ENCODE peak calls at places on chromosome 1, in nine cellular contexts. One of them, this sample, is unnamed. For H3K36me3, the result is how much of the 10 kb centered on the place peaks cover.

GRCh38 chr1:24289937-24290595 is 29.1 kb upstream of the GRHL3 start:
- DNase-seq in adipocyte: peak
- DNase-seq in mesendoderm: no peak
- DNase-seq in SJSA1: peak
- DNase-seq in tibial artery: peak
- DNase-seq in bronchial epithelial cell: peak
- DNase-seq in ovary: peak
- DNase-seq in fibroblast of lung: peak
- DNase-seq in mammary epithelial cell: peak
- DNase-seq in this sample: no peak

GRCh38 chr1:180101411-180101810 is 53.3 kb upstream of the QSOX1 start:
- DNase-seq in fibroblast of lung: no peak
- DNase-seq in ovary: no peak
- DNase-seq in adipocyte: no peak
- DNase-seq in SJSA1: no peak
- DNase-seq in mammary epithelial cell: no peak
- DNase-seq in tibial artery: no peak
- DNase-seq in mesendoderm: no peak
- DNase-seq in bronchial epithelial cell: no peak
- DNase-seq in this sample: no peak

GRCh38 chr1:15008783-15009709 is 144.5 kb upstream of the TMEM51 start:
- DNase-seq in ovary: no peak
- DNase-seq in mesendoderm: no peak
- DNase-seq in bronchial epithelial cell: no peak
- DNase-seq in tibial artery: no peak
- DNase-seq in adipocyte: no peak
- DNase-seq in fibroblast of lung: no peak
- DNase-seq in SJSA1: no peak
- DNase-seq in mammary epithelial cell: no peak
- DNase-seq in this sample: no peak

GRCh38 chr1:94039514-94039870 is 81.5 kb downstream of the ABCA4 start:
- DNase-seq in mesendoderm: peak
- DNase-seq in tibial artery: peak
- DNase-seq in adipocyte: peak
- DNase-seq in mammary epithelial cell: no peak
- DNase-seq in fibroblast of lung: peak
- DNase-seq in SJSA1: peak
- DNase-seq in ovary: peak
- DNase-seq in bronchial epithelial cell: peak
- DNase-seq in this sample: no peak

GRCh38 chr1:216616425-216616824 is 106.8 kb downstream of the ESRRG start:
- DNase-seq in tibial artery: no peak
- DNase-seq in bronchial epithelial cell: no peak
- DNase-seq in ovary: no peak
- DNase-seq in fibroblast of lung: no peak
- DNase-seq in adipocyte: no peak
- DNase-seq in mesendoderm: peak
- DNase-seq in mammary epithelial cell: no peak
- DNase-seq in SJSA1: no peak
- DNase-seq in this sample: no peak

GRCh38 chr1:147627435-147628110 is 42.8 kb downstream of the ACP6 start:
- DNase-seq in mesendoderm: peak
- DNase-seq in fibroblast of lung: peak
- DNase-seq in SJSA1: no peak
- DNase-seq in bronchial epithelial cell: peak
- DNase-seq in ovary: peak
- DNase-seq in tibial artery: no peak
- DNase-seq in mammary epithelial cell: peak
- DNase-seq in adipocyte: peak
- DNase-seq in this sample: no peak

GRCh38 chr1:36534711-36535412 is 52.1 kb upstream of the CSF3R start:
- DNase-seq in bronchial epithelial cell: no peak
- DNase-seq in ovary: no peak
- DNase-seq in mammary epithelial cell: no peak
- DNase-seq in tibial artery: peak
- DNase-seq in fibroblast of lung: no peak
- DNase-seq in adipocyte: no peak
- DNase-seq in SJSA1: no peak
- DNase-seq in mesendoderm: no peak
- DNase-seq in this sample: no peak

GRCh38 chr1:39238476-39238875 is 34.0 kb downstream of the MACF1 start:
- DNase-seq in tibial artery: no peak
- DNase-seq in adipocyte: peak
- DNase-seq in SJSA1: peak
- DNase-seq in bronchial epithelial cell: peak
- DNase-seq in fibroblast of lung: peak
- DNase-seq in ovary: no peak
- DNase-seq in mesendoderm: no peak
- DNase-seq in mammary epithelial cell: peak
- DNase-seq in this sample: no peak

GRCh38 chr1:109658533-109659051 is 2.7 kb downstream of the GSTM4 start:
- DNase-seq in SJSA1: no peak
- DNase-seq in bronchial epithelial cell: no peak
- DNase-seq in ovary: no peak
- DNase-seq in adipocyte: no peak
- DNase-seq in mammary epithelial cell: no peak
- DNase-seq in mesendoderm: no peak
- DNase-seq in tibial artery: peak
- DNase-seq in fibroblast of lung: no peak
- DNase-seq in this sample: no peak

GRCh38 chr1:109517337-109517736 is 7.8 kb upstream of the AMIGO1 start:
- DNase-seq in fibroblast of lung: no peak
- DNase-seq in mammary epithelial cell: no peak
- DNase-seq in bronchial epithelial cell: no peak
- DNase-seq in SJSA1: no peak
- DNase-seq in mesendoderm: no peak
- DNase-seq in tibial artery: no peak
- DNase-seq in ovary: no peak
- DNase-seq in adipocyte: no peak
- DNase-seq in this sample: no peak

GRCh38 chr1:5911157-5911556 is 81.1 kb downstream of the NPHP4 start:
- DNase-seq in mammary epithelial cell: no peak
- DNase-seq in tibial artery: no peak
- DNase-seq in fibroblast of lung: no peak
- DNase-seq in SJSA1: no peak
- DNase-seq in adipocyte: no peak
- DNase-seq in bronchial epithelial cell: no peak
- DNase-seq in mesendoderm: no peak
- DNase-seq in ovary: no peak
- DNase-seq in this sample: no peak

GRCh38 chr1:39023140-39023539 is 3.0 kb upstream of the NDUFS5 start:
- DNase-seq in tibial artery: no peak
- DNase-seq in adipocyte: no peak
- DNase-seq in bronchial epithelial cell: no peak
- DNase-seq in fibroblast of lung: no peak
- DNase-seq in ovary: no peak
- DNase-seq in mammary epithelial cell: no peak
- DNase-seq in SJSA1: no peak
- DNase-seq in mesendoderm: no peak
- DNase-seq in this sample: no peak

GRCh38 chr1:98325646-98326441 is 335.7 kb upstream of the SNX7 start:
- DNase-seq in tibial artery: peak
- DNase-seq in mesendoderm: no peak
- DNase-seq in fibroblast of lung: peak
- DNase-seq in adipocyte: peak
- DNase-seq in bronchial epithelial cell: peak
- DNase-seq in SJSA1: peak
- DNase-seq in mammary epithelial cell: peak
- DNase-seq in ovary: no peak
- DNase-seq in this sample: no peak

GRCh38 chr1:161200992-161201827 is 957 bp upstream of the NDUFS2 start:
- DNase-seq in ovary: peak
- DNase-seq in fibroblast of lung: peak
- DNase-seq in tibial artery: peak
- DNase-seq in SJSA1: no peak
- DNase-seq in bronchial epithelial cell: no peak
- DNase-seq in mammary epithelial cell: no peak
- DNase-seq in adipocyte: peak
- DNase-seq in mesendoderm: no peak
- DNase-seq in this sample: no peak

GRCh38 chr1:203126866-203127671 is 457 bp upstream of the ADORA1 start:
- DNase-seq in mammary epithelial cell: no peak
- DNase-seq in bronchial epithelial cell: no peak
- DNase-seq in ovary: no peak
- DNase-seq in tibial artery: peak
- DNase-seq in fibroblast of lung: no peak
- DNase-seq in adipocyte: peak
- DNase-seq in SJSA1: peak
- DNase-seq in mesendoderm: no peak
- DNase-seq in this sample: no peak

GRCh38 chr1:206799311-206799710 is 27.0 kb upstream of the IL10 start:
- DNase-seq in mesendoderm: no peak
- DNase-seq in ovary: no peak
- DNase-seq in bronchial epithelial cell: no peak
- DNase-seq in adipocyte: no peak
- DNase-seq in SJSA1: no peak
- DNase-seq in tibial artery: no peak
- DNase-seq in mammary epithelial cell: no peak
- DNase-seq in fibroblast of lung: no peak
- DNase-seq in this sample: no peak

GRCh38 chr1:151992345-151993083 is 1.1 kb downstream of the S100A10 start:
- DNase-seq in bronchial epithelial cell: peak
- DNase-seq in adipocyte: peak
- DNase-seq in mesendoderm: peak
- DNase-seq in SJSA1: peak
- DNase-seq in fibroblast of lung: peak
- DNase-seq in tibial artery: peak
- DNase-seq in mammary epithelial cell: peak
- DNase-seq in ovary: peak
- DNase-seq in this sample: no peak

GRCh38 chr1:211133841-211134669 is at the start of gene KCNH1:
- DNase-seq in ovary: peak
- DNase-seq in mesendoderm: peak
- DNase-seq in SJSA1: peak
- DNase-seq in mammary epithelial cell: peak
- DNase-seq in tibial artery: peak
- DNase-seq in bronchial epithelial cell: peak
- DNase-seq in fibroblast of lung: peak
- DNase-seq in adipocyte: peak
- DNase-seq in this sample: peak

GRCh38 chr1:50420689-50421365 is 2.4 kb downstream of the DMRTA2 start:
- DNase-seq in ovary: no peak
- DNase-seq in adipocyte: no peak
- DNase-seq in bronchial epithelial cell: no peak
- DNase-seq in SJSA1: no peak
- DNase-seq in mesendoderm: peak
- DNase-seq in mammary epithelial cell: no peak
- DNase-seq in tibial artery: no peak
- DNase-seq in fibroblast of lung: no peak
- DNase-seq in this sample: no peak

GRCh38 chr1:224739997-224740687 is 124.0 kb downstream of the CNIH3 start:
- DNase-seq in mesendoderm: no peak
- DNase-seq in mammary epithelial cell: no peak
- DNase-seq in tibial artery: no peak
- DNase-seq in SJSA1: no peak
- DNase-seq in fibroblast of lung: no peak
- DNase-seq in adipocyte: no peak
- DNase-seq in ovary: no peak
- DNase-seq in bronchial epithelial cell: no peak
- DNase-seq in this sample: no peak

GRCh38 chr1:186033744-186034345 is 299.7 kb downstream of the HMCN1 start:
- DNase-seq in SJSA1: no peak
- DNase-seq in ovary: no peak
- DNase-seq in bronchial epithelial cell: peak
- DNase-seq in mesendoderm: no peak
- DNase-seq in mammary epithelial cell: peak
- DNase-seq in adipocyte: no peak
- DNase-seq in fibroblast of lung: peak
- DNase-seq in tibial artery: no peak
- DNase-seq in this sample: no peak

GRCh38 chr1:240027059-240027462 is 64.6 kb upstream of the FMN2 start:
- DNase-seq in adipocyte: peak
- DNase-seq in fibroblast of lung: peak
- DNase-seq in mesendoderm: peak
- DNase-seq in mammary epithelial cell: peak
- DNase-seq in ovary: no peak
- DNase-seq in tibial artery: no peak
- DNase-seq in bronchial epithelial cell: peak
- DNase-seq in SJSA1: no peak
- DNase-seq in this sample: no peak

DNA sequence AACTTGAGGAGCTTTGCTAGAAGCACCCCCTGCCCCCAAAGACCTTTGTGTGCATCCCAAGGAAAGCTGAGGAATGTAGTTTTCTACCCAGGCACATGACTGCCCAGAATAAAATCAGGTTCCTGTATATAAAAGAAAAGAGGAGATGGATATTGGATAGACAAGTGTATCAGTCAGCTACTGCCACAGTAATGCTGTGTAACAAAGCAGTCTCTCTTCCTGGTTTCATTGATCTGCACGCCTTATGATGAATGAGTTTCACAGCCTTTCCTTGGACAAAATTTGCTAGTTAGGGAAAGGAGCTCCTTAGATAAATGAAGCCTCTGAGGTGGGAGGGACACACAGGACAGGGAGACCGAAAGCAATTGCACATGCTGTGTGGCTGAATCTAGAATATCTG is 108.9 kb downstream of the TAS1R2 start:
- DNase-seq in mammary epithelial cell: no peak
- DNase-seq in fibroblast of lung: no peak
- DNase-seq in bronchial epithelial cell: no peak
- DNase-seq in tibial artery: peak
- DNase-seq in adipocyte: no peak
- DNase-seq in ovary: no peak
- DNase-seq in SJSA1: no peak
- DNase-seq in mesendoderm: no peak
- DNase-seq in this sample: no peak
- H3K36me3 ChIP-seq in mammary epithelial cell: under half
- H3K36me3 ChIP-seq in fibroblast of lung: under half
- H3K36me3 ChIP-seq in bronchial epithelial cell: under half
- H3K36me3 ChIP-seq in tibial artery: under half
- H3K36me3 ChIP-seq in adipocyte: under half
- H3K36me3 ChIP-seq in ovary: under half
- H3K36me3 ChIP-seq in SJSA1: under half
- H3K36me3 ChIP-seq in mesendoderm: under half
- H3K36me3 ChIP-seq in this sample: under half

GRCh38 chr1:198902616-198903140 is 263.8 kb downstream of the PTPRC start:
- DNase-seq in fibroblast of lung: no peak
- DNase-seq in bronchial epithelial cell: peak
- DNase-seq in mesendoderm: peak
- DNase-seq in tibial artery: no peak
- DNase-seq in SJSA1: no peak
- DNase-seq in ovary: no peak
- DNase-seq in adipocyte: no peak
- DNase-seq in mammary epithelial cell: peak
- DNase-seq in this sample: no peak
- H3K4me3 ChIP-seq in fibroblast of lung: no peak
- H3K4me3 ChIP-seq in bronchial epithelial cell: no peak
- H3K4me3 ChIP-seq in mesendoderm: no peak
- H3K4me3 ChIP-seq in tibial artery: no peak
- H3K4me3 ChIP-seq in SJSA1: no peak
- H3K4me3 ChIP-seq in ovary: no peak
- H3K4me3 ChIP-seq in adipocyte: no peak
- H3K4me3 ChIP-seq in mammary epithelial cell: peak
- H3K4me3 ChIP-seq in this sample: no peak

GRCh38 chr1:236560213-236560771 is 36.5 kb downstream of the LGALS8 start:
- DNase-seq in mesendoderm: peak
- DNase-seq in adipocyte: no peak
- DNase-seq in SJSA1: no peak
- DNase-seq in tibial artery: no peak
- DNase-seq in mammary epithelial cell: no peak
- DNase-seq in bronchial epithelial cell: no peak
- DNase-seq in ovary: no peak
- DNase-seq in fibroblast of lung: no peak
- DNase-seq in this sample: no peak
- H3K36me3 ChIP-seq in mesendoderm: under half
- H3K36me3 ChIP-seq in adipocyte: half or more
- H3K36me3 ChIP-seq in SJSA1: half or more
- H3K36me3 ChIP-seq in tibial artery: half or more
- H3K36me3 ChIP-seq in mammary epithelial cell: under half
- H3K36me3 ChIP-seq in bronchial epithelial cell: under half
- H3K36me3 ChIP-seq in ovary: under half
- H3K36me3 ChIP-seq in fibroblast of lung: under half
- H3K36me3 ChIP-seq in this sample: under half

GRCh38 chr1:11072216-11072917 is 12.5 kb upstream of the SRM start:
- DNase-seq in tibial artery: no peak
- DNase-seq in SJSA1: no peak
- DNase-seq in mesendoderm: no peak
- DNase-seq in mammary epithelial cell: no peak
- DNase-seq in ovary: no peak
- DNase-seq in fibroblast of lung: no peak
- DNase-seq in adipocyte: no peak
- DNase-seq in bronchial epithelial cell: no peak
- DNase-seq in this sample: peak
- H3K4me3 ChIP-seq in tibial artery: no peak
- H3K4me3 ChIP-seq in SJSA1: no peak
- H3K4me3 ChIP-seq in mesendoderm: no peak
- H3K4me3 ChIP-seq in mammary epithelial cell: no peak
- H3K4me3 ChIP-seq in ovary: no peak
- H3K4me3 ChIP-seq in fibroblast of lung: no peak
- H3K4me3 ChIP-seq in adipocyte: no peak
- H3K4me3 ChIP-seq in bronchial epithelial cell: no peak
- H3K4me3 ChIP-seq in this sample: no peak